ENCODE peak calls at places on chromosomes 6 and 20, in nine cellular contexts. A is fibroblast of lung, Y is Right ventricle myocardium superior, O is heart left ventricle, X is HCEC 1CT, J is HCT116, U is amygdala, L is psoas muscle, T is nephron progenitor cell. M is an unnamed sample.

GRCh38 chr6:15036690-15037245 is 209.1 kb upstream of the JARID2 start:
- DNase-seq in A (no peak), Y (peak), O (peak), X (no peak), J (no peak), U (no peak), L (peak), T (peak), M (peak)

GRCh38 chr6:147287869-147288271 is 83.7 kb downstream of the STXBP5 start:
- DNase-seq in A (peak), Y (no peak), O (no peak), X (peak), J (peak), U (no peak), L (no peak), T (no peak), M (no peak)

GRCh38 chr6:119071576-119071975 is 6.9 kb downstream of the FAM184A start:
- DNase-seq in A (no peak), Y (no peak), O (no peak), X (no peak), J (no peak), U (no peak), L (no peak), T (no peak), M (no peak)

GRCh38 chr6:93407186-93407585 is 12.2 kb downstream of the EPHA7 start:
- DNase-seq in A (peak), Y (no peak), O (no peak), X (no peak), J (no peak), U (no peak), L (no peak), T (no peak), M (no peak)

GRCh38 chr6:43257746-43258145 is 14.5 kb downstream of the TTBK1 start:
- DNase-seq in A (no peak), Y (no peak), O (no peak), X (no peak), J (no peak), U (no peak), L (peak), T (no peak), M (no peak)

GRCh38 chr20:59024111-59024530 is 4.9 kb downstream of the TUBB1 start:
- DNase-seq in A (no peak), Y (no peak), O (no peak), X (no peak), J (no peak), U (no peak), L (no peak), T (no peak), M (no peak)

GRCh38 chr6:133254552-133255228 is 13.5 kb downstream of the EYA4 start:
- DNase-seq in A (peak), Y (no peak), O (no peak), X (peak), J (no peak), U (no peak), L (no peak), T (no peak), M (no peak)

GRCh38 chr20:47972916-47973309 is 187.6 kb upstream of the SULF2 start:
- DNase-seq in A (no peak), Y (no peak), O (no peak), X (no peak), J (no peak), U (no peak), L (no peak), T (no peak), M (no peak)

GRCh38 chr6:149965191-149966020 is 1.7 kb downstream of the ULBP1 start:
- DNase-seq in A (peak), Y (no peak), O (peak), X (no peak), J (no peak), U (no peak), L (no peak), T (peak), M (peak)

GRCh38 chr6:166627875-166628849 is 1.1 kb upstream of the RPS6KA2 start:
- DNase-seq in A (peak), Y (peak), O (peak), X (peak), J (no peak), U (no peak), L (peak), T (peak), M (peak)

GRCh38 chr20:57774111-57774880 is 64.5 kb upstream of the PMEPA1 start:
- DNase-seq in A (no peak), Y (no peak), O (no peak), X (no peak), J (no peak), U (no peak), L (no peak), T (no peak), M (no peak)

GRCh38 chr6:7151381-7151780 is 43.6 kb downstream of the RREB1 start:
- DNase-seq in A (peak), Y (no peak), O (no peak), X (no peak), J (no peak), U (no peak), L (no peak), T (no peak), M (no peak)

GRCh38 chr6:151617539-151617938 is 123.7 kb downstream of the CCDC170 start:
- DNase-seq in A (no peak), Y (no peak), O (no peak), X (no peak), J (no peak), U (no peak), L (no peak), T (no peak), M (no peak)

GRCh38 chr20:2320813-2321658 is 25.2 kb downstream of the TGM3 start:
- DNase-seq in A (no peak), Y (no peak), O (no peak), X (no peak), J (no peak), U (no peak), L (no peak), T (no peak), M (no peak)

GRCh38 chr6:24720131-24720603 is 1.2 kb upstream of the C6orf62 start:
- DNase-seq in A (peak), Y (peak), O (peak), X (peak), J (no peak), U (peak), L (peak), T (peak), M (no peak)

GRCh38 chr20:24836900-24837299 is 112.2 kb upstream of the CST7 start:
- DNase-seq in A (no peak), Y (no peak), O (no peak), X (no peak), J (no peak), U (no peak), L (no peak), T (no peak), M (no peak)

GRCh38 chr6:113936093-113936934 is 34.6 kb downstream of the HDAC2 start:
- DNase-seq in A (peak), Y (no peak), O (no peak), X (peak), J (peak), U (no peak), L (no peak), T (peak), M (no peak)

GRCh38 chr6:157514659-157515496 is 133.9 kb downstream of the ZDHHC14 start:
- DNase-seq in A (peak), Y (no peak), O (no peak), X (peak), J (no peak), U (no peak), L (peak), T (no peak), M (no peak)

GRCh38 chr6:25788305-25788922 is 33.9 kb downstream of the SLC17A4 start:
- DNase-seq in A (peak), Y (no peak), O (no peak), X (peak), J (peak), U (no peak), L (peak), T (peak), M (no peak)

GRCh38 chr6:6746970-6747338 is 158.4 kb downstream of the LY86 start:
- DNase-seq in A (no peak), Y (no peak), O (no peak), X (no peak), J (no peak), U (no peak), L (no peak), T (no peak), M (no peak)

GRCh38 chr6:381742-382461 is 9.7 kb upstream of the IRF4 start:
- DNase-seq in A (no peak), Y (no peak), O (no peak), X (no peak), J (no peak), U (no peak), L (peak), T (no peak), M (no peak)

GRCh38 chr6:111727798-111728197 is 122.1 kb upstream of the TRAF3IP2 start:
- DNase-seq in A (peak), Y (no peak), O (no peak), X (peak), J (peak), U (no peak), L (no peak), T (no peak), M (no peak)

GRCh38 chr6:135703621-135704020 is 147.9 kb upstream of the PDE7B start:
- DNase-seq in A (no peak), Y (no peak), O (no peak), X (no peak), J (no peak), U (no peak), L (no peak), T (no peak), M (no peak)

GRCh38 chr6:48016027-48016755 is 94.8 kb downstream of the PTCHD4 start:
- DNase-seq in A (no peak), Y (no peak), O (no peak), X (no peak), J (no peak), U (no peak), L (no peak), T (no peak), M (no peak)

GRCh38 chr20:25546048-25546447 is 39.3 kb downstream of the NINL start:
- DNase-seq in A (no peak), Y (no peak), O (no peak), X (no peak), J (no peak), U (no peak), L (no peak), T (no peak), M (no peak)

GRCh38 chr6:147000545-147001488 is 203.4 kb upstream of the STXBP5 start:
- DNase-seq in A (peak), Y (no peak), O (no peak), X (peak), J (no peak), U (no peak), L (no peak), T (no peak), M (no peak)

GRCh38 chr6:160024152-160024551 is 55.3 kb downstream of the IGF2R start:
- DNase-seq in A (no peak), Y (no peak), O (no peak), X (no peak), J (no peak), U (no peak), L (no peak), T (no peak), M (no peak)